ENCODE peak calls at places on chromosomes 16 and 17, in ten cellular contexts. F, Y, Z, A, N, X, E, M, J and L are unnamed samples.
A peak's percentile ranks its signal among the peaks of the same experiment; 100 is the strongest.

GRCh38 chr17:7083592-7083991 is 3.5 kb upstream of the CLEC10A start:
- DNase-seq in F (no peak), Y (no peak), Z (no peak), A (no peak), N (no peak), X (no peak), E (peak; percentile 10), M (no peak), J (no peak), L (no peak)

GRCh38 chr16:77445321-77445720 is 10.5 kb upstream of the ADAMTS18 start:
- DNase-seq in F (no peak), Y (no peak), Z (no peak), A (no peak), N (no peak), X (no peak), E (no peak), M (no peak), J (no peak), L (no peak)

GRCh38 chr16:54054237-54054780 is 232.3 kb downstream of the IRX3 start:
- DNase-seq in F (no peak), Y (no peak), Z (no peak), A (no peak), N (no peak), X (no peak), E (no peak), M (no peak), J (no peak), L (no peak)

GRCh38 chr16:77897831-77898540 is 109.6 kb downstream of the VAT1L start:
- DNase-seq in F (no peak), Y (no peak), Z (no peak), A (no peak), N (no peak), X (peak; percentile 55), E (peak; percentile 15), M (no peak), J (no peak), L (no peak)

GRCh38 chr17:65071861-65072260 is 15.3 kb upstream of the GNA13 start:
- DNase-seq in F (no peak), Y (no peak), Z (no peak), A (no peak), N (no peak), X (peak; percentile 37), E (peak; percentile 50), M (no peak), J (no peak), L (no peak)

GRCh38 chr16:3058173-3059030 is 7.0 kb upstream of the IL32 start:
- DNase-seq in F (peak; percentile 52), Y (no peak), Z (peak; percentile 58), A (peak; percentile 54), N (no peak), X (peak; percentile 12), E (peak; percentile 40), M (peak; percentile 93), J (peak; percentile 74), L (peak; percentile 46)

GRCh38 chr16:53504161-53504663 is 1.2 kb upstream of the AKTIP start:
- DNase-seq in F (peak; percentile 49), Y (peak; percentile 47), Z (no peak), A (peak; percentile 50), N (no peak), X (peak; percentile 83), E (peak; percentile 83), M (no peak), J (peak; percentile 53), L (no peak)

GRCh38 chr16:177981-178676 is 1.6 kb downstream of the HBA1 start:
- DNase-seq in F (no peak), Y (no peak), Z (no peak), A (peak; percentile 68), N (no peak), X (no peak), E (no peak), M (peak; percentile 44), J (no peak), L (no peak)

GRCh38 chr17:65914784-65915342 is 277.1 kb downstream of the CEP112 start:
- DNase-seq in F (no peak), Y (no peak), Z (no peak), A (no peak), N (no peak), X (no peak), E (no peak), M (no peak), J (peak; percentile 39), L (no peak)

GRCh38 chr17:7029659-7030058 is 6.2 kb upstream of the SLC16A13 start:
- DNase-seq in F (no peak), Y (no peak), Z (no peak), A (peak; percentile 70), N (no peak), X (no peak), E (no peak), M (no peak), J (peak; percentile 66), L (no peak)

GRCh38 chr17:49555495-49556018 is 20.1 kb upstream of the NXPH3 start:
- DNase-seq in F (no peak), Y (no peak), Z (peak; percentile 5), A (no peak), N (no peak), X (no peak), E (no peak), M (peak; percentile 48), J (no peak), L (no peak)

GRCh38 chr16:51813609-51814008 is 662.5 kb upstream of the SALL1 start:
- DNase-seq in F (no peak), Y (no peak), Z (no peak), A (peak; percentile 43), N (no peak), X (no peak), E (no peak), M (peak; percentile 28), J (no peak), L (no peak)

GRCh38 chr17:67157732-67158639 is 87.0 kb downstream of the HELZ start:
- DNase-seq in F (peak; percentile 44), Y (no peak), Z (no peak), A (peak; percentile 43), N (no peak), X (peak; percentile 41), E (peak; percentile 53), M (peak; percentile 35), J (no peak), L (no peak)

GRCh38 chr16:88476817-88477397 is 23.8 kb downstream of the ZFPM1 start:
- DNase-seq in F (no peak), Y (no peak), Z (no peak), A (no peak), N (no peak), X (no peak), E (no peak), M (no peak), J (no peak), L (no peak)

GRCh38 chr17:31537558-31537957 is 146.1 kb downstream of the RAB11FIP4 start:
- DNase-seq in F (no peak), Y (no peak), Z (no peak), A (peak; percentile 81), N (no peak), X (peak; percentile 64), E (peak; percentile 37), M (no peak), J (no peak), L (no peak)

GRCh38 chr17:933168-934083 is 46.1 kb downstream of the NXN start:
- DNase-seq in F (peak; percentile 88), Y (no peak), Z (peak; percentile 52), A (no peak), N (peak; percentile 86), X (peak; percentile 91), E (peak; percentile 96), M (peak; percentile 84), J (no peak), L (no peak)

GRCh38 chr16:46629331-46629843 is 8.2 kb upstream of the SHCBP1 start:
- DNase-seq in F (peak; percentile 86), Y (peak; percentile 21), Z (peak; percentile 50), A (peak; percentile 27), N (no peak), X (peak; percentile 57), E (peak; percentile 67), M (peak; percentile 76), J (no peak), L (no peak)

GRCh38 chr16:17366299-17366961 is 104.3 kb downstream of the XYLT1 start:
- DNase-seq in F (no peak), Y (no peak), Z (no peak), A (no peak), N (no peak), X (no peak), E (no peak), M (no peak), J (no peak), L (no peak)

GRCh38 chr17:72969293-72969692 is 123.2 kb downstream of the SLC39A11 start:
- DNase-seq in F (no peak), Y (no peak), Z (no peak), A (no peak), N (no peak), X (no peak), E (no peak), M (no peak), J (no peak), L (no peak)

GRCh38 chr17:69695646-69696045 is 281.1 kb downstream of the MAP2K6 start:
- DNase-seq in F (no peak), Y (no peak), Z (no peak), A (no peak), N (no peak), X (no peak), E (no peak), M (no peak), J (no peak), L (no peak)

GRCh38 chr16:80014241-80014939 is 413.9 kb upstream of the MAF start:
- DNase-seq in F (peak; percentile 13), Y (no peak), Z (no peak), A (peak; percentile 88), N (no peak), X (peak; percentile 92), E (peak; percentile 9), M (no peak), J (no peak), L (no peak)

GRCh38 chr17:2547176-2547575 is 35.5 kb upstream of the METTL16 start:
- DNase-seq in F (no peak), Y (no peak), Z (no peak), A (peak; percentile 13), N (no peak), X (peak; percentile 11), E (peak; percentile 37), M (no peak), J (no peak), L (no peak)

GRCh38 chr16:53743149-53743566 is 39.2 kb downstream of the FTO start:
- DNase-seq in F (peak; percentile 44), Y (no peak), Z (peak; percentile 32), A (peak; percentile 62), N (no peak), X (peak; percentile 33), E (peak; percentile 43), M (peak; percentile 26), J (no peak), L (no peak)

GRCh38 chr17:6853764-6854442 is 22.4 kb upstream of the TEKT1 start:
- DNase-seq in F (no peak), Y (no peak), Z (no peak), A (peak; percentile 93), N (no peak), X (no peak), E (peak; percentile 3), M (peak; percentile 69), J (peak; percentile 37), L (no peak)

GRCh38 chr17:48513097-48513496 is 17.7 kb downstream of the HOXB1 start:
- DNase-seq in F (no peak), Y (no peak), Z (no peak), A (no peak), N (no peak), X (no peak), E (no peak), M (no peak), J (no peak), L (no peak)

GRCh38 chr17:43702636-43703035 is 40.9 kb upstream of the MEOX1 start:
- DNase-seq in F (no peak), Y (no peak), Z (peak; percentile 56), A (peak; percentile 77), N (no peak), X (no peak), E (no peak), M (peak; percentile 89), J (peak; percentile 53), L (no peak)

GRCh38 chr17:10743316-10744009 is 13.6 kb upstream of the TMEM220 start:
- DNase-seq in F (peak; percentile 82), Y (no peak), Z (no peak), A (no peak), N (no peak), X (peak; percentile 70), E (peak; percentile 63), M (no peak), J (no peak), L (no peak)

GRCh38 chr17:72470338-72471133 is 349.7 kb downstream of the SOX9 start:
- DNase-seq in F (no peak), Y (no peak), Z (no peak), A (no peak), N (no peak), X (no peak), E (no peak), M (no peak), J (no peak), L (no peak)